ENCODE peak calls at places on chromosomes 7 and 10, in eight cellular contexts. K, V, P, H, J, S, Z and O are unnamed samples. For H3K4me1, the result is how much of the 10 kb centered on the place peaks cover.

GRCh38 chr7:74271742-74272141 is 17.5 kb upstream of the CLIP2 start:
- DNase-seq in Z (no peak), K (peak), S (no peak), P (no peak), J (no peak), V (no peak), H (no peak), O (no peak)

GRCh38 chr10:31358688-31359330 is 39.8 kb downstream of the ZEB1 start:
- DNase-seq in S (no peak), H (no peak), Z (no peak), P (peak), V (peak), K (no peak), J (no peak), O (peak)

GRCh38 chr7:169854-170172 is 22.6 kb upstream of the FAM20C start:
- DNase-seq in J (no peak), K (no peak), H (no peak), S (no peak), P (no peak), V (no peak), Z (no peak), O (no peak)

GRCh38 chr7:42065942-42066341 is 171.1 kb downstream of the GLI3 start:
- DNase-seq in K (no peak), V (peak), P (no peak), Z (no peak), S (peak), H (no peak), J (peak), O (peak)

GRCh38 chr10:43683451-43684197 is 34.9 kb upstream of the ZNF32 start:
- DNase-seq in K (no peak), P (peak), V (peak), Z (peak), H (no peak), J (peak), S (no peak), O (peak)

GRCh38 chr7:77426521-77427051 is 10.4 kb upstream of the GSAP start:
- DNase-seq in Z (no peak), P (peak), H (no peak), V (peak), K (no peak), S (peak), J (peak), O (peak)

GRCh38 chr10:13567030-13567429 is 19.7 kb upstream of the PRPF18 start:
- DNase-seq in S (no peak), P (no peak), H (no peak), K (no peak), J (no peak), Z (no peak), V (no peak), O (no peak)

GRCh38 chr10:113558336-113558735 is 5.5 kb downstream of the HABP2 start:
- DNase-seq in S (peak), H (no peak), Z (peak), P (no peak), K (peak), J (peak), V (no peak), O (no peak)

GRCh38 chr10:61662794-61663259 is at the start of gene CABCOCO1:
- DNase-seq in K (peak), H (peak), S (peak), V (peak), Z (peak), J (peak), P (peak), O (peak)

GRCh38 chr7:22822486-22823141 is at the start of gene TOMM7:
- DNase-seq in S (peak), H (peak), P (peak), J (peak), Z (peak), K (peak), V (peak), O (peak)

GRCh38 chr7:105648561-105649401 is 67.5 kb upstream of the EFCAB10 start:
- DNase-seq in V (peak), K (peak), H (peak), Z (no peak), J (peak), S (no peak), P (peak), O (no peak)

GRCh38 chr7:70267381-70267780 is 669.1 kb downstream of the AUTS2 start:
- DNase-seq in Z (no peak), K (no peak), S (peak), H (no peak), J (peak), V (no peak), P (no peak), O (no peak)

GRCh38 chr7:116218051-116218645 is 7.8 kb downstream of the TES start:
- DNase-seq in V (peak), J (no peak), H (peak), K (peak), Z (no peak), P (peak), S (no peak), O (peak)

GRCh38 chr10:86163522-86164215 is 202.9 kb downstream of the GRID1 start:
- DNase-seq in H (no peak), V (no peak), P (no peak), J (no peak), K (no peak), Z (no peak), S (no peak), O (no peak)

GRCh38 chr10:1134156-1134555 is 78.0 kb downstream of the WDR37 start:
- DNase-seq in J (no peak), P (no peak), K (no peak), Z (no peak), S (no peak), V (no peak), H (no peak), O (no peak)

GRCh38 chr10:96496281-96496925 is 17.3 kb downstream of the TLL2 start:
- DNase-seq in P (peak), K (peak), J (peak), V (no peak), S (no peak), Z (peak), H (no peak), O (no peak)

GRCh38 chr7:6154542-6155404 is 117.7 kb downstream of the CYTH3 start:
- DNase-seq in K (no peak), J (no peak), V (no peak), Z (no peak), P (no peak), H (no peak), S (no peak), O (no peak)

GRCh38 chr10:28906934-28907333 is 229.6 kb downstream of the BAMBI start:
- DNase-seq in H (no peak), J (no peak), Z (no peak), V (peak), S (no peak), P (peak), K (peak), O (peak)

GRCh38 chr10:101941871-101942270 is 98.3 kb upstream of the KCNIP2 start:
- DNase-seq in H (no peak), P (peak), S (no peak), K (peak), J (no peak), V (peak), Z (no peak), O (peak)

GRCh38 chr7:140448781-140449180 is 30.5 kb downstream of the MKRN1 start:
- DNase-seq in K (no peak), Z (no peak), V (no peak), H (no peak), S (no peak), J (no peak), P (no peak), O (no peak)

GRCh38 chr7:131629203-131629871 is 72.9 kb upstream of the PODXL start:
- DNase-seq in K (peak), J (no peak), Z (no peak), H (peak), S (no peak), V (peak), P (peak), O (peak)

GRCh38 chr7:132162745-132163144 is 413.5 kb downstream of the PLXNA4 start:
- DNase-seq in P (no peak), J (peak), H (no peak), S (no peak), K (no peak), Z (peak), V (no peak), O (no peak)

GRCh38 chr10:124996854-124997215 is 54.9 kb downstream of the ZRANB1 start:
- DNase-seq in V (no peak), H (no peak), P (no peak), Z (no peak), S (no peak), K (no peak), J (no peak), O (no peak)

GRCh38 chr10:3068201-3068967 is 1.0 kb downstream of the PFKP start:
- DNase-seq in K (peak), J (peak), Z (no peak), H (peak), P (peak), V (peak), S (no peak), O (peak)

GRCh38 chr10:110871236-110872084 is at the start of gene PDCD4:
- DNase-seq in V (peak), K (peak), S (peak), P (peak), H (peak), Z (peak), J (peak), O (peak)

GRCh38 chr10:24974978-24975377 is 22.6 kb upstream of the PRTFDC1 start:
- DNase-seq in V (peak), J (peak), Z (no peak), K (no peak), S (no peak), H (no peak), P (no peak), O (peak)

GRCh38 chr10:25875555-25876165 is 58.4 kb upstream of the MYO3A start:
- DNase-seq in P (peak), K (peak), H (peak), V (peak), Z (peak), J (peak), S (peak), O (peak)

GRCh38 chr10:49222170-49222569 is 34.0 kb upstream of the TMEM273 start:
- DNase-seq in K (no peak), S (no peak), V (no peak), J (no peak), P (peak), Z (no peak), H (no peak), O (no peak)

GRCh38 chr7:139571190-139571589 is 47.7 kb downstream of the CLEC2L start:
- DNase-seq in H (no peak), Z (no peak), P (no peak), V (no peak), K (no peak), J (no peak), S (no peak), O (no peak)

GRCh38 chr7:117837841-117838240 is 35.4 kb downstream of the CTTNBP2 start:
- DNase-seq in P (peak), K (no peak), H (no peak), Z (no peak), V (no peak), S (no peak), J (no peak), O (no peak)

GRCh38 chr7:904847-905246 is 28.5 kb downstream of the GET4 start:
- DNase-seq in J (no peak), H (no peak), V (peak), K (no peak), S (no peak), Z (no peak), P (peak), O (no peak)

GRCh38 chr10:116626815-116627214 is 6.1 kb downstream of the PNLIPRP2 start:
- DNase-seq in K (no peak), V (no peak), S (no peak), H (no peak), Z (no peak), P (no peak), J (no peak), O (no peak)

GRCh38 chr10:103766751-103767509 is 88.4 kb downstream of the SH3PXD2A start:
- DNase-seq in Z (no peak), J (no peak), S (no peak), V (no peak), H (no peak), P (no peak), K (no peak), O (no peak)

GRCh38 chr7:118153551-118154177 is 30.3 kb upstream of the LSM8 start:
- DNase-seq in H (peak), P (peak), K (peak), J (peak), V (peak), Z (no peak), S (peak), O (no peak)

GRCh38 chr10:78891741-78892140 is 177.0 kb upstream of the ZMIZ1 start:
- DNase-seq in H (no peak), K (no peak), P (no peak), V (no peak), S (no peak), Z (no peak), J (no peak), O (no peak)

GRCh38 chr7:47782022-47782421 is 166.2 kb downstream of the PKD1L1 start:
- DNase-seq in K (no peak), Z (no peak), S (no peak), V (peak), P (no peak), H (no peak), J (no peak), O (peak)

GRCh38 chr7:81180573-81180972 is 261.7 kb upstream of the SEMA3C start:
- DNase-seq in Z (peak), K (no peak), P (no peak), S (no peak), J (no peak), H (no peak), V (no peak), O (no peak)

GRCh38 chr10:52644678-52645434 is 127.7 kb downstream of the MBL2 start:
- DNase-seq in H (peak), V (peak), P (peak), J (peak), S (peak), Z (no peak), K (peak), O (peak)

DNA sequence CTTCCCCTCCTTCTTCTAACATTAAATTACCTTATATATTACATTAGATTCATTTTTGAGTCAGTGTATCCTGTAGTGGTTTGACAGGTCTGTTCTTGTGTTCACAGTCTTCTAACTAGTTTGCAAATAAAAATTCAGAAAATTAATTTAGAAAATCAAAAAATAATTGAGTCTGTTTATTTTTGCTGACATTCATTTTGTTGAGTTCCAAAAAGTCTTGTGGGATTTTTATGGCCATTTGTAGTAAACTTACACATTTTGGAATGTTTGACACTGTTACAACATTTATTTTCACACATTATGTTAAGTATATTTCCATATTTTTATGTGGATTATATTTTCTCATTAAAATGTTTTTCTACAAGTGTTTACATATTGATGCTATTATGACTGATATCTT is 16.3 kb downstream of the RABGEF1 start:
- DNase-seq in K (no peak), H (no peak), S (no peak), V (no peak), P (no peak), Z (no peak), J (no peak), O (no peak)
- H3K4me1 ChIP-seq in K (under half), H (under half), S (under half), V (under half), P (under half), Z (under half), J (under half), O (under half)

GRCh38 chr7:76225379-76225778 is 23.7 kb downstream of the SRRM3 start:
- DNase-seq in S (peak), K (peak), H (peak), V (peak), J (peak), P (peak), Z (peak), O (peak)
- H3K9ac ChIP-seq in S (no peak), K (no peak), H (no peak), V (no peak), J (no peak), P (no peak), Z (no peak), O (no peak)

DNA sequence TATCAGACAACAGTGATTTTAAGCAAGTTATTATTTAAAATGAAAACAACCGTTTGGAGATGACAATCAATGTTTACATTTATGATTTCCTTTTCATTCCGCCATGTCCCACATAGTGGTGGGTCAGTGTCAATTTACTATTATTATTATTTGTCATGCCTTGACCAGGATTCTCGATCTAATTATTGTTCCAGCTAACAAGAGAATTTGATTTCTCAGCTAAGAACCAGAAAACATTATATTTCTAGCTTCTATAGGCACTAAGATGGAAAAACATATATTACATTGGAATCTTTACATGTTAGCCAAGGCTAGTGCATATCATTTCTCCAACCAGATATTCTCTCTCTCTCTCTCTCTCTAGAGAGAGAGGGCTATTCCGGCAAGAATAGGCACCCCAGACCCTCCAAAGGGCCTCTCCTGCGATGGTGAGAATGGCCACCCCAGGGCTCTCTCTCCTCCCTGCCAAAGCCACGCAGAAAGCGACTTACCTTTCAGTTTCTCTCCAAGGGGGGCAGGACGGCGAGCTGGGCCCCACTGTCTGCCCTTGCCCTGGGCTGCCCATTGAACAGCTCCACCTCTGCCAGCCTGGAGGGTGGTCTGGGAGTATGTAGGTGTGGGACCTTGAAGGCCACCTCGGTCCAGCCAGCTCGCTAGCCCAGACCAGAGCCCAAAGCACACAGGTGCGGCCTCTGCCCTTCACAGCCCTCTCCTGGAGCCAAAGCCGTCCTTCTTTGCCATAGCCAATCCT is 2.4 kb downstream of the HOXA3 start:
- DNase-seq in K (no peak), S (no peak), H (no peak), P (peak), J (no peak), V (no peak), Z (no peak), O (no peak)
- H2AFZ ChIP-seq in K (no peak), S (peak), H (peak), P (peak), J (no peak), V (peak), Z (no peak), O (peak)

GRCh38 chr10:33306756-33307519 is 27.5 kb downstream of the NRP1 start:
- DNase-seq in V (peak), H (no peak), S (no peak), Z (no peak), P (peak), K (peak), J (no peak), O (peak)
- H3K4me1 ChIP-seq in V (under half), H (under half), S (under half), Z (under half), P (under half), K (under half), J (under half), O (under half)

GRCh38 chr7:2623698-2624014 is 8.1 kb upstream of the TTYH3 start:
- DNase-seq in K (no peak), H (no peak), V (no peak), J (no peak), P (no peak), Z (no peak), S (no peak), O (no peak)

GRCh38 chr7:2626498-2627117 is 5.2 kb upstream of the TTYH3 start:
- DNase-seq in S (no peak), J (no peak), Z (no peak), H (no peak), P (no peak), K (peak), V (peak), O (peak)

GRCh38 chr7:2621948-2622640 is 9.7 kb upstream of the TTYH3 start:
- DNase-seq in Z (peak), K (peak), S (no peak), H (no peak), V (no peak), P (no peak), J (peak), O (no peak)

GRCh38 chr7:2622869-2623697 is 8.7 kb upstream of the TTYH3 start:
- DNase-seq in Z (no peak), V (no peak), H (no peak), K (no peak), S (no peak), P (no peak), J (no peak), O (no peak)

DNA sequence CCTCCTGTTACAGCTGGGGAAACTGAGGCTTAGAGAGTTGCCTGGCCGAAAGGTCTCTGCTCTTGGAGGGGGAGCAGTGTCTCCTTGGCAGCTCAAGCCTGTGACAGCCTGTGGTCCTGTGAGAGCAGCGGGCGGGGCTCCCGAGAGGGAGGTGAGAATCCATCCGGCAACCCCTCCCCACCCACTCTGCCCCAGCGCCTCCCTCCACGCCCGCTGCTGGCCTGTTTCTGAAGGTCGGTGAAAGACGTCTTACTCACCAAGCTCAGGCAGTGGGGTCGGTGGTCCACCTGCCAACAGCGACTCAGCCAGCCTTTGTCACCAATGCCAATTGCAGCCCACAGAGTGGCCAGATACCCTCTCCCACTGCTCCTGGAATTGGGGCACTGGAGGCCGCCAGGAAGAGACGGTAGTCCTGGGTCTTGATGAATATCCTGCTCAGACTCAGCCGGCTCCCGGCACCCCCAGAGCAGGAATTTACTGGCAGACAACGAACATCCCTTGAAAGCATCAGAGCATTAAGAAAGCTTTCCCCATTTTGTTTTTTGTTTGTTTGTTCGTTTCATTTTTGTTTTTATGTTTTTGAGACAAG is 7.4 kb upstream of the TTYH3 start:
- DNase-seq in J (no peak), S (no peak), Z (no peak), H (no peak), V (no peak), K (no peak), P (no peak), O (no peak)
- H3K9ac ChIP-seq in J (no peak), S (peak), Z (no peak), H (no peak), V (no peak), K (no peak), P (no peak), O (peak)

DNA sequence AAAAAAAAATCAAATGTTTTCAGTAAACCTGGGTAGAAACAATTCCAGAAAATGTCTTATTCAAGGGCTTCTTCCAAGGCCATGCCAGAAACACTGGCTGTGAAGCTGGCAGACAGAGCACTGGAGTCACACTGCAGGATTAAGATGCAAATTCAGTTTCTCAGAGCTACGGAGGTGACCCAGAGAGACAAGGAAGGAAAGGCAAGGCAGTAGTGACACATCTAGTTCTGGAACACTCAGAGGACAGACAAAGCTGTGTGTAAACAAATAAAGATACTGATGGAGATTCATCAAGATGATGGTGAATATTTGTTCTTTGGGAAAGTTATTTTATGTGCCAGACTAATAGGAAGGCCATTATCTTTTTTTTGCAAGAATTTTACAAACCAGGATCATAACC is 608.3 kb upstream of the C7orf33 start:
- DNase-seq in J (no peak), H (no peak), Z (no peak), V (no peak), K (no peak), S (no peak), P (peak), O (no peak)
- H2AFZ ChIP-seq in J (no peak), H (no peak), Z (no peak), V (no peak), K (no peak), S (no peak), P (no peak), O (no peak)